ENCODE peak calls at places on chromosomes 3 and 15, in five cellular contexts. One of them, this sample, is unnamed.

GRCh38 chr3:100954990-100955389 is 38.2 kb downstream of the ABI3BP start:
- DNase-seq in prostate gland: no peak
- DNase-seq in GM13976: no peak
- DNase-seq in cardiac fibroblast: peak
- DNase-seq in psoas muscle: peak
- DNase-seq in this sample: no peak

GRCh38 chr15:99155961-99156443 is 51.1 kb downstream of the SYNM start:
- DNase-seq in prostate gland: peak
- DNase-seq in psoas muscle: no peak
- DNase-seq in GM13976: no peak
- DNase-seq in cardiac fibroblast: peak
- DNase-seq in this sample: no peak

GRCh38 chr3:50299929-50300680 is 900 bp upstream of the HYAL3 start:
- DNase-seq in cardiac fibroblast: peak
- DNase-seq in prostate gland: no peak
- DNase-seq in psoas muscle: no peak
- DNase-seq in GM13976: no peak
- DNase-seq in this sample: peak

GRCh38 chr3:145251311-145251710 is 909.7 kb downstream of the PLOD2 start:
- DNase-seq in cardiac fibroblast: no peak
- DNase-seq in psoas muscle: no peak
- DNase-seq in GM13976: no peak
- DNase-seq in prostate gland: no peak
- DNase-seq in this sample: no peak

GRCh38 chr3:155227141-155227540 is 66.3 kb downstream of the STRIT1 start:
- DNase-seq in prostate gland: no peak
- DNase-seq in cardiac fibroblast: no peak
- DNase-seq in psoas muscle: no peak
- DNase-seq in GM13976: no peak
- DNase-seq in this sample: no peak

GRCh38 chr3:4982773-4983738 is 3.8 kb downstream of the BHLHE40 start:
- DNase-seq in prostate gland: no peak
- DNase-seq in GM13976: no peak
- DNase-seq in psoas muscle: no peak
- DNase-seq in cardiac fibroblast: peak
- DNase-seq in this sample: no peak

GRCh38 chr15:39598186-39598850 is 17.4 kb downstream of the THBS1 start:
- DNase-seq in GM13976: no peak
- DNase-seq in cardiac fibroblast: peak
- DNase-seq in prostate gland: no peak
- DNase-seq in psoas muscle: no peak
- DNase-seq in this sample: no peak

GRCh38 chr3:179961081-179962078 is 75.4 kb downstream of the PEX5L start:
- DNase-seq in psoas muscle: no peak
- DNase-seq in cardiac fibroblast: no peak
- DNase-seq in prostate gland: no peak
- DNase-seq in GM13976: no peak
- DNase-seq in this sample: no peak

GRCh38 chr3:65979731-65980130 is 59.0 kb downstream of the MAGI1 start:
- DNase-seq in psoas muscle: no peak
- DNase-seq in GM13976: no peak
- DNase-seq in cardiac fibroblast: peak
- DNase-seq in prostate gland: no peak
- DNase-seq in this sample: no peak

GRCh38 chr15:40567111-40567510 is 2.0 kb upstream of the RPUSD2 start:
- DNase-seq in GM13976: no peak
- DNase-seq in psoas muscle: no peak
- DNase-seq in prostate gland: no peak
- DNase-seq in cardiac fibroblast: peak
- DNase-seq in this sample: peak

GRCh38 chr3:164748626-164749025 is 329.7 kb downstream of the SI start:
- DNase-seq in psoas muscle: no peak
- DNase-seq in prostate gland: no peak
- DNase-seq in cardiac fibroblast: no peak
- DNase-seq in GM13976: no peak
- DNase-seq in this sample: no peak

GRCh38 chr3:136678981-136679380 is 73.2 kb downstream of the STAG1 start:
- DNase-seq in GM13976: no peak
- DNase-seq in cardiac fibroblast: no peak
- DNase-seq in prostate gland: no peak
- DNase-seq in psoas muscle: no peak
- DNase-seq in this sample: no peak

GRCh38 chr3:195698325-195699147 is 22.2 kb upstream of the MUC20 start:
- DNase-seq in psoas muscle: no peak
- DNase-seq in cardiac fibroblast: no peak
- DNase-seq in GM13976: no peak
- DNase-seq in prostate gland: no peak
- DNase-seq in this sample: no peak

GRCh38 chr3:102224171-102224570 is 210.6 kb upstream of the ZPLD1 start:
- DNase-seq in psoas muscle: no peak
- DNase-seq in prostate gland: no peak
- DNase-seq in GM13976: peak
- DNase-seq in cardiac fibroblast: peak
- DNase-seq in this sample: peak

GRCh38 chr3:180983136-180983535 is 6.4 kb downstream of the DNAJC19 start:
- DNase-seq in cardiac fibroblast: no peak
- DNase-seq in GM13976: no peak
- DNase-seq in prostate gland: no peak
- DNase-seq in psoas muscle: no peak
- DNase-seq in this sample: no peak

GRCh38 chr3:135034291-135034768 is 239.3 kb downstream of the EPHB1 start:
- DNase-seq in cardiac fibroblast: no peak
- DNase-seq in psoas muscle: no peak
- DNase-seq in prostate gland: no peak
- DNase-seq in GM13976: no peak
- DNase-seq in this sample: no peak

GRCh38 chr3:69433938-69434263 is 48.0 kb upstream of the FRMD4B start:
- DNase-seq in cardiac fibroblast: no peak
- DNase-seq in psoas muscle: no peak
- DNase-seq in prostate gland: no peak
- DNase-seq in GM13976: no peak
- DNase-seq in this sample: peak

GRCh38 chr3:22835041-22835440 is 368.1 kb upstream of the UBE2E2 start:
- DNase-seq in prostate gland: no peak
- DNase-seq in psoas muscle: no peak
- DNase-seq in cardiac fibroblast: peak
- DNase-seq in GM13976: no peak
- DNase-seq in this sample: no peak

GRCh38 chr3:61181874-61182273 is 69.4 kb downstream of the FHIT start:
- DNase-seq in psoas muscle: no peak
- DNase-seq in GM13976: peak
- DNase-seq in prostate gland: no peak
- DNase-seq in cardiac fibroblast: peak
- DNase-seq in this sample: peak

GRCh38 chr3:61847784-61848462 is 286.6 kb downstream of the PTPRG start:
- DNase-seq in psoas muscle: peak
- DNase-seq in cardiac fibroblast: peak
- DNase-seq in prostate gland: no peak
- DNase-seq in GM13976: no peak
- DNase-seq in this sample: no peak

GRCh38 chr3:140223631-140224030 is 288.6 kb downstream of the CLSTN2 start:
- DNase-seq in GM13976: no peak
- DNase-seq in psoas muscle: no peak
- DNase-seq in cardiac fibroblast: peak
- DNase-seq in prostate gland: no peak
- DNase-seq in this sample: no peak

GRCh38 chr3:82055792-82056191 is 294.3 kb upstream of the GBE1 start:
- DNase-seq in psoas muscle: no peak
- DNase-seq in GM13976: no peak
- DNase-seq in prostate gland: peak
- DNase-seq in cardiac fibroblast: peak
- DNase-seq in this sample: no peak

GRCh38 chr3:152175576-152175883 is 93.2 kb upstream of the MBNL1 start:
- DNase-seq in cardiac fibroblast: peak
- DNase-seq in GM13976: no peak
- DNase-seq in psoas muscle: no peak
- DNase-seq in prostate gland: no peak
- DNase-seq in this sample: no peak

GRCh38 chr15:86055688-86056087 is 24.0 kb upstream of the AGBL1 start:
- DNase-seq in prostate gland: no peak
- DNase-seq in cardiac fibroblast: no peak
- DNase-seq in GM13976: no peak
- DNase-seq in psoas muscle: no peak
- DNase-seq in this sample: no peak

GRCh38 chr3:192570757-192571156 is 156.6 kb downstream of the FGF12 start:
- DNase-seq in psoas muscle: no peak
- DNase-seq in prostate gland: no peak
- DNase-seq in cardiac fibroblast: peak
- DNase-seq in GM13976: no peak
- DNase-seq in this sample: no peak

GRCh38 chr3:140093742-140094141 is 158.8 kb downstream of the CLSTN2 start:
- DNase-seq in prostate gland: peak
- DNase-seq in cardiac fibroblast: peak
- DNase-seq in psoas muscle: peak
- DNase-seq in GM13976: no peak
- DNase-seq in this sample: no peak

GRCh38 chr15:39786444-39787056 is 3.9 kb upstream of the FSIP1 start:
- DNase-seq in cardiac fibroblast: peak
- DNase-seq in GM13976: peak
- DNase-seq in prostate gland: no peak
- DNase-seq in psoas muscle: no peak
- DNase-seq in this sample: peak

DNA sequence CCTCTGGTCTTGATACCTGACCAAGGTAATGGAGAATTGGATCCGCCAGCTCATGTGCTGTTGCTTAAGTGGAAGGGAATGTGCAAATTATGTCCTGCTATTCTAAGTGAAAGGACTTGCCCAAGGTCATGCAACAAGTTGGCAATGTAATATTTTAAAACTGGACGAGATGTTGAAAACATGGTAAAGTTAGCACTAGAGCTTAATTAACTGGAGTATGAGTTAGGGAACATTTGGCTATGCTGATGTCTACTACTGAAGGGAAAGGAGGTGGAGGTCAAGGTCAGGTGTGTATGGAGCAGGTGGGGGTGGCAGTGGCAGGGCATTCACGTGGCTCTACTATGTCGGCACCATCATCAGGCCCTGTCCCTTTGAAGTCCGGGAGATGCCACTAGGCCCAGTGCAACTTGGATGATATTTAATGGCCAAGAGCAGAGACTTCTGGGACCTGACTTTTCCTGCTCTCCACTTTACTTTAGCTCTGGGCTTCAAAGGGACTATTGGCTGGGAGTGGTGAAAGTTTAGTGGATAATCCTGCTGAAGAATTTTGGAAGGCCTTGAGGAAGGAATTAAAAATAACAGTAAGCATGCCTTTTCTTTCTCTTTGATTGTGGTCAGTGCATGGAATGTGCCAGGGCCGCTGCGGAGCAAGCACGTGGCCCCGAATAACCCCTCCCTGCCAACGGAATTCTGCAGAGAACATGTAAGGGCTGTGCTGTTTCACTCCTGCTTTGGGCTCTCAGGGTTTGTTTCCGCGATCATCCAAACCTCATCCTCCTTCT is 14.9 kb downstream of the SMAD3 start:
- DNase-seq in cardiac fibroblast: peak
- DNase-seq in GM13976: no peak
- DNase-seq in prostate gland: no peak
- DNase-seq in psoas muscle: peak
- DNase-seq in this sample: no peak
- TF ChIP-seq CTCF in cardiac fibroblast: no peak
- TF ChIP-seq CTCF in GM13976: no peak
- TF ChIP-seq CTCF in prostate gland: no peak
- TF ChIP-seq CTCF in psoas muscle: no peak
- TF ChIP-seq CTCF in this sample: no peak

GRCh38 chr3:73569246-73569760 is 55.4 kb downstream of the PDZRN3 start:
- DNase-seq in GM13976: no peak
- DNase-seq in psoas muscle: no peak
- DNase-seq in cardiac fibroblast: no peak
- DNase-seq in prostate gland: no peak
- DNase-seq in this sample: no peak
- TF ChIP-seq CTCF in GM13976: no peak
- TF ChIP-seq CTCF in psoas muscle: no peak
- TF ChIP-seq CTCF in cardiac fibroblast: no peak
- TF ChIP-seq CTCF in prostate gland: no peak
- TF ChIP-seq CTCF in this sample: no peak

DNA sequence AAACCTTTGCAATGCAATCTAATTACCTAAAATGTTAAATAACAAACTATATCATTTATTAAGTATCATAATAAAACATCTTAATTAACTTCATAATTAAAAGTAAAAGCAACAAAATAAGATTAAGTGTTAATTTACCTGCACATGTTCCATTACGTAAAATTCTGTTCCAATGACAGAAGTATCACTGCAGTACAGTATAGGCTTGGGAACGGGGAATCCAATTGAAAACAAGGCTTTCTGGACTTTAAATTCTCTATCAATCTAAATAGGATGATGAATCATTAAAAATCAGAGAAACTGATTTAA is 17.1 kb downstream of the ACAD11 start:
- DNase-seq in cardiac fibroblast: no peak
- DNase-seq in psoas muscle: no peak
- DNase-seq in GM13976: no peak
- DNase-seq in prostate gland: no peak
- DNase-seq in this sample: no peak
- TF ChIP-seq CTCF in cardiac fibroblast: no peak
- TF ChIP-seq CTCF in psoas muscle: no peak
- TF ChIP-seq CTCF in GM13976: no peak
- TF ChIP-seq CTCF in prostate gland: no peak
- TF ChIP-seq CTCF in this sample: no peak

GRCh38 chr3:184284696-184285095 is 8.9 kb downstream of the ECE2 start:
- DNase-seq in GM13976: peak
- DNase-seq in cardiac fibroblast: peak
- DNase-seq in psoas muscle: no peak
- DNase-seq in prostate gland: no peak
- DNase-seq in this sample: peak
- TF ChIP-seq CTCF in GM13976: no peak
- TF ChIP-seq CTCF in cardiac fibroblast: peak
- TF ChIP-seq CTCF in psoas muscle: no peak
- TF ChIP-seq CTCF in prostate gland: no peak
- TF ChIP-seq CTCF in this sample: peak

GRCh38 chr15:68000754-68001153 is 53.4 kb upstream of the PIAS1 start:
- DNase-seq in prostate gland: no peak
- DNase-seq in psoas muscle: no peak
- DNase-seq in cardiac fibroblast: no peak
- DNase-seq in GM13976: no peak
- DNase-seq in this sample: no peak
- TF ChIP-seq CTCF in prostate gland: no peak
- TF ChIP-seq CTCF in psoas muscle: no peak
- TF ChIP-seq CTCF in cardiac fibroblast: no peak
- TF ChIP-seq CTCF in GM13976: no peak
- TF ChIP-seq CTCF in this sample: no peak

GRCh38 chr3:48765376-48765775 is 48.4 kb upstream of the IP6K2 start:
- DNase-seq in psoas muscle: no peak
- DNase-seq in prostate gland: peak
- DNase-seq in GM13976: no peak
- DNase-seq in cardiac fibroblast: peak
- DNase-seq in this sample: no peak
- TF ChIP-seq CTCF in psoas muscle: no peak
- TF ChIP-seq CTCF in prostate gland: peak
- TF ChIP-seq CTCF in GM13976: no peak
- TF ChIP-seq CTCF in cardiac fibroblast: no peak
- TF ChIP-seq CTCF in this sample: no peak